ENCODE peak calls at places on chromosome 11, in eight cellular contexts. H is mesendoderm, Z is pancreas, Q is aorta, M is esophagus squamous epithelium, P is body of pancreas, G is fibroblast of lung, V is colonic mucosa. U is an unnamed sample.

GRCh38 chr11:62705880-62706831 is 1.1 kb downstream of the BSCL2 start:
- DNase-seq in Q (peak), G (peak), P (peak), Z (peak), M (peak), V (peak), H (peak), U (peak)

GRCh38 chr11:58567889-58568512 is 7.7 kb downstream of the LPXN start:
- DNase-seq in H (peak), P (peak), Z (no peak), M (no peak), G (peak), Q (peak), V (peak), U (peak)

GRCh38 chr11:115778928-115779650 is 274.9 kb upstream of the CADM1 start:
- DNase-seq in H (peak), Z (no peak), G (no peak), P (no peak), Q (no peak), V (no peak), M (no peak), U (no peak)

GRCh38 chr11:61181489-61181888 is 20.3 kb upstream of the VPS37C start:
- DNase-seq in M (no peak), H (no peak), Z (no peak), Q (no peak), G (no peak), P (no peak), V (no peak), U (no peak)

GRCh38 chr11:118607401-118608267 is at the start of gene PHLDB1:
- DNase-seq in P (peak), Q (peak), V (peak), H (peak), Z (peak), M (no peak), G (peak), U (peak)

GRCh38 chr11:11476971-11477645 is 124.1 kb upstream of the CSNK2A3 start:
- DNase-seq in G (no peak), M (no peak), Z (no peak), Q (peak), P (no peak), H (no peak), V (no peak), U (no peak)

GRCh38 chr11:34157163-34157562 is 51.7 kb downstream of the NAT10 start:
- DNase-seq in G (no peak), M (no peak), P (no peak), V (no peak), Z (no peak), Q (peak), H (no peak), U (no peak)

GRCh38 chr11:118663381-118663780 is 16.1 kb downstream of the TREH start:
- DNase-seq in M (no peak), Q (no peak), V (no peak), H (no peak), P (no peak), Z (no peak), G (no peak), U (no peak)

GRCh38 chr11:32307449-32307848 is 127.9 kb downstream of the WT1 start:
- DNase-seq in Z (no peak), H (no peak), P (no peak), G (no peak), V (no peak), Q (no peak), M (no peak), U (no peak)

GRCh38 chr11:81907996-81908395 is 825.7 kb downstream of the FAM181B start:
- DNase-seq in H (no peak), Z (no peak), V (no peak), G (no peak), Q (no peak), M (no peak), P (no peak), U (no peak)

GRCh38 chr11:13126430-13126829 is 117.3 kb downstream of the RASSF10 start:
- DNase-seq in H (no peak), Z (no peak), Q (no peak), V (no peak), M (no peak), P (no peak), G (peak), U (no peak)

GRCh38 chr11:58075781-58076180 is 45.0 kb downstream of the OR6Q1 start:
- DNase-seq in H (no peak), P (no peak), M (no peak), Z (no peak), V (no peak), Q (no peak), G (peak), U (no peak)

GRCh38 chr11:134425816-134426536 is 13.9 kb upstream of the B3GAT1 start:
- DNase-seq in G (no peak), Z (no peak), V (no peak), P (no peak), Q (no peak), H (no peak), M (no peak), U (no peak)

GRCh38 chr11:112364962-112365481 is 104.4 kb upstream of the PLET1 start:
- DNase-seq in P (no peak), H (no peak), Q (no peak), V (no peak), Z (no peak), G (peak), M (no peak), U (no peak)

GRCh38 chr11:11038339-11039248 is 180.7 kb upstream of the ZBED5 start:
- DNase-seq in H (no peak), Q (no peak), P (no peak), V (no peak), Z (no peak), G (no peak), M (no peak), U (no peak)

GRCh38 chr11:34155759-34156062 is 50.3 kb downstream of the NAT10 start:
- DNase-seq in V (no peak), Z (no peak), G (no peak), P (no peak), H (no peak), Q (no peak), M (no peak), U (no peak)

GRCh38 chr11:57427692-57428082 is 766 bp upstream of the SLC43A3 start:
- DNase-seq in H (no peak), V (peak), P (peak), G (peak), Z (peak), M (no peak), Q (peak), U (no peak)

GRCh38 chr11:122115520-122116343 is at the start of gene BLID:
- DNase-seq in Q (no peak), M (no peak), P (peak), Z (no peak), V (no peak), H (peak), G (peak), U (no peak)

GRCh38 chr11:1728931-1729691 is 21.3 kb downstream of the IFITM10 start:
- DNase-seq in P (no peak), H (no peak), Z (no peak), G (no peak), Q (no peak), V (no peak), M (no peak), U (no peak)

GRCh38 chr11:68994161-68994890 is 13.5 kb upstream of the MRGPRD start:
- DNase-seq in V (no peak), Q (peak), M (no peak), P (no peak), H (no peak), Z (no peak), G (no peak), U (no peak)

GRCh38 chr11:35012467-35013191 is 96.2 kb downstream of the PDHX start:
- DNase-seq in M (no peak), Q (no peak), G (no peak), P (no peak), Z (no peak), H (no peak), V (no peak), U (no peak)

GRCh38 chr11:24086921-24087320 is 409.9 kb upstream of the LUZP2 start:
- DNase-seq in M (no peak), Q (no peak), P (no peak), Z (no peak), V (no peak), G (no peak), H (no peak), U (no peak)

GRCh38 chr11:111981270-111981669 is 43.9 kb upstream of the DLAT start:
- DNase-seq in P (no peak), H (no peak), M (no peak), G (no peak), Z (no peak), Q (no peak), V (no peak), U (no peak)

GRCh38 chr11:65884716-65885092 is 3.6 kb downstream of the FIBP start:
- DNase-seq in G (peak), P (peak), Q (peak), H (peak), Z (no peak), M (no peak), V (peak), U (peak)

GRCh38 chr11:108115495-108116140 is 5.7 kb upstream of the ACAT1 start:
- DNase-seq in Q (peak), M (no peak), P (peak), G (peak), V (peak), Z (peak), H (peak), U (no peak)

GRCh38 chr11:14327105-14327504 is 31.9 kb downstream of the RRAS2 start:
- DNase-seq in V (no peak), Q (no peak), Z (no peak), G (no peak), P (no peak), H (no peak), M (no peak), U (no peak)

GRCh38 chr11:107719557-107720304 is 7.9 kb upstream of the SLN start:
- DNase-seq in M (no peak), Q (no peak), G (no peak), H (no peak), P (no peak), Z (no peak), V (no peak), U (no peak)

GRCh38 chr11:115473167-115473566 is 31.0 kb downstream of the CADM1 start:
- DNase-seq in H (no peak), Q (no peak), Z (no peak), V (no peak), M (no peak), P (no peak), G (no peak), U (no peak)

GRCh38 chr11:119651802-119652584 is 77.0 kb downstream of the NECTIN1 start:
- DNase-seq in Z (peak), P (peak), G (no peak), M (no peak), V (no peak), H (peak), Q (peak), U (no peak)

GRCh38 chr11:71934213-71934612 is 5.4 kb downstream of the RNF121 start:
- DNase-seq in Z (no peak), V (no peak), P (no peak), G (no peak), Q (no peak), H (no peak), M (no peak), U (peak)

GRCh38 chr11:8262552-8263108 is 1.0 kb downstream of the LMO1 start:
- DNase-seq in G (peak), Z (peak), H (peak), M (no peak), P (peak), V (no peak), Q (no peak), U (peak)

GRCh38 chr11:10490032-10490397 is 35.0 kb downstream of the AMPD3 start:
- DNase-seq in M (no peak), G (no peak), P (no peak), Z (no peak), Q (no peak), H (no peak), V (no peak), U (no peak)

GRCh38 chr11:72233773-72234513 is 9.4 kb downstream of the INPPL1 start:
- DNase-seq in M (no peak), V (no peak), P (no peak), G (no peak), Q (no peak), Z (no peak), H (no peak), U (no peak)

GRCh38 chr11:19714093-19714386 is 1.4 kb downstream of the NAV2 start:
- DNase-seq in G (no peak), P (no peak), Z (no peak), V (no peak), Q (peak), H (no peak), M (no peak), U (no peak)
- H3K4me3 ChIP-seq in G (peak), P (no peak), Z (no peak), V (peak), Q (peak), H (no peak), M (peak), U (peak)

DNA sequence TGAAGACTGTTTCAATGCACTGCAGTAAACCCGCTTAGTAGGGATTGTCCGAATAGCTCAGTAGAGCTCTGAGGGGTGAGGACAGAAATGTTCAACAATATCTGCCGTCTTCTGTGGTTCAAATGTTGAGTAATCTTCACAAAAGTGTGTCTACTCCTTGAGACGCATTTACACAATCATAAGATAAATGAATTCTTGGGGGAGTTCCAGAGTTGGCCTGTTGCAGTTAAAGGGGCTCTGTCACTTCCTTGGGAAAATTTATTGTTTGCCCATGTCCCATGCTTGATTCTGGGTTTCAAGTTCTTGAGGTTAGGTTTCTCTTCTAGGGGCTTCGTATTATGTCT is 614 bp downstream of the ANO3 start:
- DNase-seq in G (peak), M (no peak), Z (no peak), Q (no peak), H (no peak), P (no peak), V (no peak), U (no peak)
- H3K27ac ChIP-seq in G (no peak), M (no peak), Z (no peak), Q (no peak), H (no peak), P (no peak), V (no peak), U (no peak)

GRCh38 chr11:113991718-113992458 is 17.0 kb downstream of the HTR3A start:
- DNase-seq in V (no peak), G (peak), M (no peak), P (no peak), H (no peak), Q (no peak), Z (no peak), U (no peak)
- H3K4me3 ChIP-seq in V (no peak), G (no peak), M (no peak), P (no peak), H (no peak), Q (no peak), Z (no peak), U (no peak)

DNA sequence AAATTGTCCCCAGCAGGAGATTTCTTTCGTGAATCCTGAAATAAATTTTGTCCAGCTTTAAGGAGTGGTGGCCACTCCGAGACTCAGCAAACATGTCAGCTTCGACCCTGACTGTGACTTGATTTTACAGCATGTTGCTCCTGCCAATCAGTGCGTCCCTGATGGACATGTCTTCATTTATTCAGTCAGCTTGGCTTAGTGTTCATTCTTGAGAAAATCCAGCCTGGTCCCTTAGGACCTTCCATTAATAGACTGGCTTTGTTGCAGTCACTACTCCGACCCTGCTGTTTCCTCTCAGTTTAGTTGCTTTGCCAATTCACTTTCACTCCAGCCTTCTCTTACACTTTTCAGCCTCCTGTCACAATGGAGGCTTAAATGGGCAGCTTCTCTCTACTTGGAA is 30.5 kb downstream of the TMPRSS5 start:
- DNase-seq in V (no peak), H (no peak), P (no peak), M (no peak), Q (no peak), Z (no peak), G (no peak), U (no peak)
- H3K27ac ChIP-seq in V (no peak), H (no peak), P (no peak), M (no peak), Q (peak), Z (no peak), G (no peak), U (no peak)

DNA sequence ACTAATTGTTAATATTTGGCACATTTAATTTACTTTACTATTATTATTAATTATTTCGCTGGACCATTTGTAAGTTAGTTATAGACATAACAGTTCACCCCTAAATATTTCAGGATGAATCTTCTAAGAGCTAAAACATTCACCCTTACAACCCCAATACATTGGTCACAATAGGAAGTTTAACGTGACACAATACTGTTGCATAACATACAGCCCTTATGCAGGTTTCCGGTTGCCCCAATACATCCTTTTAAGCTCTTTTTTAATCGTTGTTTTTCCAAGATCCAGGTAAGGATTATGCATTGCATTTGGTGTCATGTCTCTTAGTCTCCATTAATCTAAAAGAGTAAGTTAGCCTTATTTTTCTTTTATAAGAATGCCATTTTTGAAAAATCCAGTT is 71.2 kb downstream of the HSD17B12 start:
- DNase-seq in Q (no peak), P (no peak), M (no peak), V (no peak), Z (no peak), G (no peak), H (no peak), U (no peak)
- H3K4me3 ChIP-seq in Q (no peak), P (no peak), M (no peak), V (no peak), Z (no peak), G (no peak), H (no peak), U (no peak)

GRCh38 chr11:104259121-104259610 is 95.2 kb upstream of the PDGFD start:
- DNase-seq in G (no peak), M (no peak), Z (no peak), H (no peak), V (no peak), Q (no peak), P (no peak), U (no peak)
- H3K27ac ChIP-seq in G (no peak), M (no peak), Z (no peak), H (no peak), V (no peak), Q (no peak), P (no peak), U (no peak)